ENCODE peak calls at places on chromosome 7, in six cellular contexts. Q is IMR-90; U is stimulated activated CD4-positive, alpha-beta T cell treated with anti-CD3 and anti-CD28 coated beads, Interleukin-1b, Interleukin-23, amount 100 ng/mL, for 4 hours; Z is EH; N is AG08395; H is sigmoid colon. J is an unnamed sample.

GRCh38 chr7:121397832-121398231 is 1.7 kb upstream of the FAM3C start:
- DNase-seq in Z (no peak), N (no peak), U (no peak), Q (no peak), H (no peak), J (no peak)

GRCh38 chr7:100933735-100934134 is 15.6 kb upstream of the MUC3A start:
- DNase-seq in H (no peak), Z (no peak), Q (no peak), U (no peak), N (no peak), J (no peak)

GRCh38 chr7:45149606-45150005 is 8.0 kb upstream of the RAMP3 start:
- DNase-seq in Q (no peak), H (peak), U (no peak), Z (no peak), N (no peak), J (no peak)

GRCh38 chr7:155257482-155258232 is 40.0 kb upstream of the INSIG1 start:
- DNase-seq in N (peak), Z (peak), H (peak), U (no peak), Q (no peak), J (peak)

GRCh38 chr7:45689011-45689796 is 115.0 kb downstream of the ADCY1 start:
- DNase-seq in Q (peak), Z (peak), H (no peak), U (no peak), N (peak), J (peak)

GRCh38 chr7:44881610-44882009 is 3.7 kb downstream of the PURB start:
- DNase-seq in N (peak), U (no peak), Q (peak), H (no peak), Z (peak), J (peak)

GRCh38 chr7:28988818-28989595 is 30.9 kb upstream of the TRIL start:
- DNase-seq in N (peak), Q (peak), Z (peak), H (peak), U (no peak), J (peak)

GRCh38 chr7:80588591-80588990 is 49.9 kb upstream of the CD36 start:
- DNase-seq in Q (peak), U (no peak), Z (peak), H (no peak), N (peak), J (no peak)

GRCh38 chr7:94355389-94355788 is 39.3 kb upstream of the COL1A2 start:
- DNase-seq in N (peak), H (no peak), U (no peak), Q (peak), Z (peak), J (no peak)

GRCh38 chr7:29609162-29610030 is 45.8 kb downstream of the PRR15 start:
- DNase-seq in Z (peak), U (no peak), N (peak), Q (no peak), H (no peak), J (no peak)

GRCh38 chr7:154785898-154786297 is 217.0 kb downstream of the PAXIP1 start:
- DNase-seq in Z (no peak), N (no peak), Q (no peak), H (no peak), U (no peak), J (no peak)

GRCh38 chr7:127151379-127151778 is 101.4 kb downstream of the GRM8 start:
- DNase-seq in H (no peak), Q (no peak), N (no peak), Z (no peak), U (no peak), J (no peak)

J was measured in hepatic stellate cell.